ENCODE peak calls at places on chromosomes 11 and 22, in eight cellular contexts. One of them, this sample, is unnamed.

GRCh38 chr22:31537019-31537535 is 40.7 kb downstream of the SFI1 start:
- DNase-seq in IMR-90: no peak
- DNase-seq in A549: no peak
- DNase-seq in tibial nerve: no peak
- DNase-seq in body of pancreas: no peak
- DNase-seq in heart left ventricle: no peak
- DNase-seq in esophagus muscularis mucosa: no peak
- DNase-seq in transverse colon: no peak
- DNase-seq in this sample: no peak

GRCh38 chr11:114298701-114299090 is 2.5 kb downstream of the NNMT start:
- DNase-seq in IMR-90: no peak
- DNase-seq in A549: no peak
- DNase-seq in tibial nerve: no peak
- DNase-seq in body of pancreas: no peak
- DNase-seq in heart left ventricle: no peak
- DNase-seq in esophagus muscularis mucosa: no peak
- DNase-seq in transverse colon: no peak
- DNase-seq in this sample: no peak

GRCh38 chr11:105903113-105903512 is 118.9 kb downstream of the MSANTD4 start:
- DNase-seq in IMR-90: peak; percentile 30
- DNase-seq in A549: no peak
- DNase-seq in tibial nerve: no peak
- DNase-seq in body of pancreas: no peak
- DNase-seq in heart left ventricle: no peak
- DNase-seq in esophagus muscularis mucosa: no peak
- DNase-seq in transverse colon: no peak
- DNase-seq in this sample: no peak

GRCh38 chr11:88603499-88603898 is 266.0 kb upstream of the CTSC start:
- DNase-seq in IMR-90: peak; percentile 13
- DNase-seq in A549: no peak
- DNase-seq in tibial nerve: no peak
- DNase-seq in body of pancreas: no peak
- DNase-seq in heart left ventricle: no peak
- DNase-seq in esophagus muscularis mucosa: no peak
- DNase-seq in transverse colon: no peak
- DNase-seq in this sample: no peak

GRCh38 chr11:61281581-61282250 is 13.4 kb downstream of the VWCE start:
- DNase-seq in IMR-90: no peak
- DNase-seq in A549: peak; percentile 67
- DNase-seq in tibial nerve: no peak
- DNase-seq in body of pancreas: peak; percentile 39
- DNase-seq in heart left ventricle: no peak
- DNase-seq in esophagus muscularis mucosa: no peak
- DNase-seq in transverse colon: peak; percentile 81
- DNase-seq in this sample: peak; percentile 66

GRCh38 chr22:31637375-31637937 is 24.6 kb downstream of the PISD start:
- DNase-seq in IMR-90: no peak
- DNase-seq in A549: no peak
- DNase-seq in tibial nerve: no peak
- DNase-seq in body of pancreas: no peak
- DNase-seq in heart left ventricle: peak; percentile 62
- DNase-seq in esophagus muscularis mucosa: no peak
- DNase-seq in transverse colon: no peak
- DNase-seq in this sample: no peak

GRCh38 chr11:47946682-47947575 is 33.4 kb upstream of the PTPRJ start:
- DNase-seq in IMR-90: peak; percentile 95
- DNase-seq in A549: peak; percentile 95
- DNase-seq in tibial nerve: peak; percentile 53
- DNase-seq in body of pancreas: peak; percentile 75
- DNase-seq in heart left ventricle: peak; percentile 57
- DNase-seq in esophagus muscularis mucosa: peak; percentile 92
- DNase-seq in transverse colon: peak; percentile 73
- DNase-seq in this sample: peak; percentile 84

GRCh38 chr11:100687630-100688395 is 725 bp downstream of the ARHGAP42 start:
- DNase-seq in IMR-90: peak; percentile 85
- DNase-seq in A549: peak; percentile 86
- DNase-seq in tibial nerve: peak; percentile 23
- DNase-seq in body of pancreas: peak; percentile 42
- DNase-seq in heart left ventricle: peak; percentile 55
- DNase-seq in esophagus muscularis mucosa: peak; percentile 93
- DNase-seq in transverse colon: peak; percentile 65
- DNase-seq in this sample: peak; percentile 48

GRCh38 chr11:34653851-34654490 is 33.1 kb downstream of the EHF start:
- DNase-seq in IMR-90: peak; percentile 99
- DNase-seq in A549: peak; percentile 98
- DNase-seq in tibial nerve: no peak
- DNase-seq in body of pancreas: peak; percentile 86
- DNase-seq in heart left ventricle: no peak
- DNase-seq in esophagus muscularis mucosa: no peak
- DNase-seq in transverse colon: peak; percentile 59
- DNase-seq in this sample: peak; percentile 76

GRCh38 chr11:72776844-72777754 is 16.7 kb downstream of the STARD10 start:
- DNase-seq in IMR-90: no peak
- DNase-seq in A549: no peak
- DNase-seq in tibial nerve: no peak
- DNase-seq in body of pancreas: peak; percentile 86
- DNase-seq in heart left ventricle: peak; percentile 84
- DNase-seq in esophagus muscularis mucosa: no peak
- DNase-seq in transverse colon: peak; percentile 42
- DNase-seq in this sample: peak; percentile 72

GRCh38 chr11:67030976-67031375 is 8.0 kb downstream of the SYT12 start:
- DNase-seq in IMR-90: no peak
- DNase-seq in A549: no peak
- DNase-seq in tibial nerve: no peak
- DNase-seq in body of pancreas: no peak
- DNase-seq in heart left ventricle: no peak
- DNase-seq in esophagus muscularis mucosa: no peak
- DNase-seq in transverse colon: no peak
- DNase-seq in this sample: no peak

GRCh38 chr22:22948651-22949611 is 61.3 kb downstream of the IGLL5 start:
- DNase-seq in IMR-90: peak; percentile 8
- DNase-seq in A549: no peak
- DNase-seq in tibial nerve: no peak
- DNase-seq in body of pancreas: no peak
- DNase-seq in heart left ventricle: no peak
- DNase-seq in esophagus muscularis mucosa: peak; percentile 75
- DNase-seq in transverse colon: no peak
- DNase-seq in this sample: no peak

GRCh38 chr22:44685384-44686056 is 16.5 kb upstream of the PRR5 start:
- DNase-seq in IMR-90: peak; percentile 51
- DNase-seq in A549: peak; percentile 53
- DNase-seq in tibial nerve: no peak
- DNase-seq in body of pancreas: no peak
- DNase-seq in heart left ventricle: no peak
- DNase-seq in esophagus muscularis mucosa: no peak
- DNase-seq in transverse colon: peak; percentile 72
- DNase-seq in this sample: peak; percentile 70

GRCh38 chr11:20933086-20933485 is 263.7 kb downstream of the NELL1 start:
- DNase-seq in IMR-90: no peak
- DNase-seq in A549: no peak
- DNase-seq in tibial nerve: no peak
- DNase-seq in body of pancreas: no peak
- DNase-seq in heart left ventricle: no peak
- DNase-seq in esophagus muscularis mucosa: no peak
- DNase-seq in transverse colon: no peak
- DNase-seq in this sample: no peak

GRCh38 chr11:20933958-20934357 is 264.6 kb downstream of the NELL1 start:
- DNase-seq in IMR-90: no peak
- DNase-seq in A549: no peak
- DNase-seq in tibial nerve: no peak
- DNase-seq in body of pancreas: no peak
- DNase-seq in heart left ventricle: no peak
- DNase-seq in esophagus muscularis mucosa: no peak
- DNase-seq in transverse colon: no peak
- DNase-seq in this sample: no peak

GRCh38 chr11:20934521-20934920 is 265.1 kb downstream of the NELL1 start:
- DNase-seq in IMR-90: no peak
- DNase-seq in A549: no peak
- DNase-seq in tibial nerve: no peak
- DNase-seq in body of pancreas: no peak
- DNase-seq in heart left ventricle: no peak
- DNase-seq in esophagus muscularis mucosa: no peak
- DNase-seq in transverse colon: no peak
- DNase-seq in this sample: no peak

GRCh38 chr11:20931029-20931428 is 261.6 kb downstream of the NELL1 start:
- DNase-seq in IMR-90: no peak
- DNase-seq in A549: no peak
- DNase-seq in tibial nerve: no peak
- DNase-seq in body of pancreas: no peak
- DNase-seq in heart left ventricle: no peak
- DNase-seq in esophagus muscularis mucosa: no peak
- DNase-seq in transverse colon: no peak
- DNase-seq in this sample: no peak
- TF ChIP-seq POLR2A in IMR-90: no peak
- TF ChIP-seq POLR2A in A549: no peak
- TF ChIP-seq POLR2A in tibial nerve: no peak
- TF ChIP-seq POLR2A in body of pancreas: no peak
- TF ChIP-seq POLR2A in heart left ventricle: no peak
- TF ChIP-seq POLR2A in esophagus muscularis mucosa: no peak
- TF ChIP-seq POLR2A in transverse colon: no peak
- TF ChIP-seq POLR2A in this sample: no peak

GRCh38 chr11:31932879-31933278 is 121.8 kb upstream of the PAX6 start:
- DNase-seq in IMR-90: no peak
- DNase-seq in A549: no peak
- DNase-seq in tibial nerve: no peak
- DNase-seq in body of pancreas: no peak
- DNase-seq in heart left ventricle: no peak
- DNase-seq in esophagus muscularis mucosa: no peak
- DNase-seq in transverse colon: no peak
- DNase-seq in this sample: no peak

GRCh38 chr11:31940396-31941037 is 129.4 kb upstream of the PAX6 start:
- DNase-seq in IMR-90: peak; percentile 30
- DNase-seq in A549: no peak
- DNase-seq in tibial nerve: no peak
- DNase-seq in body of pancreas: no peak
- DNase-seq in heart left ventricle: peak; percentile 84
- DNase-seq in esophagus muscularis mucosa: no peak
- DNase-seq in transverse colon: no peak
- DNase-seq in this sample: no peak

GRCh38 chr11:31939004-31939403 is 127.9 kb upstream of the PAX6 start:
- DNase-seq in IMR-90: no peak
- DNase-seq in A549: no peak
- DNase-seq in tibial nerve: no peak
- DNase-seq in body of pancreas: no peak
- DNase-seq in heart left ventricle: no peak
- DNase-seq in esophagus muscularis mucosa: no peak
- DNase-seq in transverse colon: no peak
- DNase-seq in this sample: no peak

GRCh38 chr11:31936309-31936708 is 125.2 kb upstream of the PAX6 start:
- DNase-seq in IMR-90: no peak
- DNase-seq in A549: no peak
- DNase-seq in tibial nerve: no peak
- DNase-seq in body of pancreas: no peak
- DNase-seq in heart left ventricle: no peak
- DNase-seq in esophagus muscularis mucosa: no peak
- DNase-seq in transverse colon: no peak
- DNase-seq in this sample: no peak
- H3K27ac ChIP-seq in IMR-90: no peak overlapping the region
- H3K27ac ChIP-seq in A549: no peak overlapping the region
- H3K27ac ChIP-seq in tibial nerve: no peak overlapping the region
- H3K27ac ChIP-seq in body of pancreas: no peak overlapping the region
- H3K27ac ChIP-seq in heart left ventricle: no peak overlapping the region
- H3K27ac ChIP-seq in esophagus muscularis mucosa: no peak overlapping the region
- H3K27ac ChIP-seq in transverse colon: no peak overlapping the region
- H3K27ac ChIP-seq in this sample: no peak overlapping the region

GRCh38 chr11:68038226-68038717 is 553 bp upstream of the TCIRG1 start:
- DNase-seq in IMR-90: no peak
- DNase-seq in A549: no peak
- DNase-seq in tibial nerve: no peak
- DNase-seq in body of pancreas: peak; percentile 94
- DNase-seq in heart left ventricle: peak; percentile 44
- DNase-seq in esophagus muscularis mucosa: no peak
- DNase-seq in transverse colon: no peak
- DNase-seq in this sample: no peak

GRCh38 chr11:68037481-68038225 is 1.2 kb upstream of the TCIRG1 start:
- DNase-seq in IMR-90: no peak
- DNase-seq in A549: no peak
- DNase-seq in tibial nerve: no peak
- DNase-seq in body of pancreas: peak; percentile 84
- DNase-seq in heart left ventricle: peak; percentile 34
- DNase-seq in esophagus muscularis mucosa: no peak
- DNase-seq in transverse colon: no peak
- DNase-seq in this sample: peak; percentile 71

GRCh38 chr11:68040121-68040956 is 1.5 kb downstream of the TCIRG1 start:
- DNase-seq in IMR-90: peak; percentile 73
- DNase-seq in A549: peak; percentile 64
- DNase-seq in tibial nerve: peak; percentile 44
- DNase-seq in body of pancreas: peak; percentile 77
- DNase-seq in heart left ventricle: peak; percentile 76
- DNase-seq in esophagus muscularis mucosa: peak; percentile 94
- DNase-seq in transverse colon: peak; percentile 68
- DNase-seq in this sample: peak; percentile 75

GRCh38 chr11:68039526-68040086 is 781 bp downstream of the TCIRG1 start:
- DNase-seq in IMR-90: no peak
- DNase-seq in A549: no peak
- DNase-seq in tibial nerve: no peak
- DNase-seq in body of pancreas: peak; percentile 47
- DNase-seq in heart left ventricle: peak; percentile 30
- DNase-seq in esophagus muscularis mucosa: no peak
- DNase-seq in transverse colon: no peak
- DNase-seq in this sample: no peak

GRCh38 chr11:68038718-68039525 is at the start of gene TCIRG1:
- DNase-seq in IMR-90: peak; percentile 70
- DNase-seq in A549: peak; percentile 80
- DNase-seq in tibial nerve: peak; percentile 84
- DNase-seq in body of pancreas: peak; percentile 93
- DNase-seq in heart left ventricle: peak; percentile 92
- DNase-seq in esophagus muscularis mucosa: peak; percentile 96
- DNase-seq in transverse colon: peak; percentile 92
- DNase-seq in this sample: peak; percentile 92
- TF ChIP-seq POLR2A in IMR-90: peak; percentile 70
- TF ChIP-seq POLR2A in A549: peak; percentile 75
- TF ChIP-seq POLR2A in tibial nerve: peak; percentile 87
- TF ChIP-seq POLR2A in body of pancreas: peak; percentile 96
- TF ChIP-seq POLR2A in heart left ventricle: peak; percentile 73
- TF ChIP-seq POLR2A in esophagus muscularis mucosa: peak; percentile 94
- TF ChIP-seq POLR2A in transverse colon: peak; percentile 96
- TF ChIP-seq POLR2A in this sample: peak; percentile 45

GRCh38 chr11:123233978-123234340 is 38.9 kb upstream of the CLMP start:
- DNase-seq in IMR-90: no peak
- DNase-seq in A549: no peak
- DNase-seq in tibial nerve: no peak
- DNase-seq in body of pancreas: no peak
- DNase-seq in heart left ventricle: no peak
- DNase-seq in esophagus muscularis mucosa: no peak
- DNase-seq in transverse colon: no peak
- DNase-seq in this sample: no peak

GRCh38 chr11:123233280-123233977 is 38.4 kb upstream of the CLMP start:
- DNase-seq in IMR-90: no peak
- DNase-seq in A549: no peak
- DNase-seq in tibial nerve: no peak
- DNase-seq in body of pancreas: no peak
- DNase-seq in heart left ventricle: no peak
- DNase-seq in esophagus muscularis mucosa: no peak
- DNase-seq in transverse colon: no peak
- DNase-seq in this sample: no peak

GRCh38 chr11:123228489-123229163 is 33.6 kb upstream of the CLMP start:
- DNase-seq in IMR-90: no peak
- DNase-seq in A549: no peak
- DNase-seq in tibial nerve: no peak
- DNase-seq in body of pancreas: no peak
- DNase-seq in heart left ventricle: no peak
- DNase-seq in esophagus muscularis mucosa: no peak
- DNase-seq in transverse colon: no peak
- DNase-seq in this sample: no peak

GRCh38 chr11:123231263-123231662 is 36.2 kb upstream of the CLMP start:
- DNase-seq in IMR-90: peak; percentile 86
- DNase-seq in A549: peak; percentile 72
- DNase-seq in tibial nerve: no peak
- DNase-seq in body of pancreas: no peak
- DNase-seq in heart left ventricle: no peak
- DNase-seq in esophagus muscularis mucosa: no peak
- DNase-seq in transverse colon: no peak
- DNase-seq in this sample: no peak

GRCh38 chr11:123231777-123232176 is 36.7 kb upstream of the CLMP start:
- DNase-seq in IMR-90: no peak
- DNase-seq in A549: no peak
- DNase-seq in tibial nerve: no peak
- DNase-seq in body of pancreas: no peak
- DNase-seq in heart left ventricle: no peak
- DNase-seq in esophagus muscularis mucosa: no peak
- DNase-seq in transverse colon: no peak
- DNase-seq in this sample: no peak
- H3K27ac ChIP-seq in IMR-90: peak overlapping the region; percentile 84
- H3K27ac ChIP-seq in A549: peak overlapping the region; percentile 62
- H3K27ac ChIP-seq in tibial nerve: no peak overlapping the region
- H3K27ac ChIP-seq in body of pancreas: no peak overlapping the region
- H3K27ac ChIP-seq in heart left ventricle: no peak overlapping the region
- H3K27ac ChIP-seq in esophagus muscularis mucosa: peak overlapping the region; percentile 70
- H3K27ac ChIP-seq in transverse colon: peak overlapping the region; percentile 68
- H3K27ac ChIP-seq in this sample: peak overlapping the region; percentile 12

This sample was measured in stomach.